ENCODE peak calls at places on chromosomes 16 and 17, in six cellular contexts. W is astrocyte of the spinal cord, N is amniotic stem cell, B is gastrocnemius medialis, S is SIG-M5, P is dorsolateral prefrontal cortex. M is an unnamed sample.

GRCh38 chr17:49514374-49514738 is 19.3 kb downstream of the NGFR start:
- DNase-seq in W (no peak), N (no peak), P (no peak), B (no peak), S (no peak), M (no peak)

GRCh38 chr17:83064021-83064731 is 15.2 kb upstream of the METRNL start:
- DNase-seq in P (no peak), W (no peak), N (no peak), B (peak), S (no peak), M (no peak)

GRCh38 chr16:23496826-23497542 is 13.3 kb downstream of the GGA2 start:
- DNase-seq in P (no peak), B (no peak), S (no peak), W (no peak), N (no peak), M (no peak)

GRCh38 chr16:28863929-28864886 is 565 bp downstream of the SH2B1 start:
- DNase-seq in N (no peak), S (no peak), W (peak), P (no peak), B (peak), M (peak)

GRCh38 chr16:83847371-83848225 is 39.8 kb downstream of the HSBP1 start:
- DNase-seq in B (no peak), P (no peak), S (peak), W (no peak), N (no peak), M (no peak)

GRCh38 chr17:27496971-27497370 is 40.7 kb downstream of the KSR1 start:
- DNase-seq in N (no peak), P (no peak), S (no peak), W (no peak), B (no peak), M (no peak)

GRCh38 chr17:3857261-3858105 is 11.4 kb upstream of the NCBP3 start:
- DNase-seq in N (no peak), P (no peak), W (no peak), B (no peak), S (no peak), M (no peak)

GRCh38 chr16:89020068-89020924 is 43.3 kb upstream of the CBFA2T3 start:
- DNase-seq in S (no peak), B (no peak), W (no peak), P (no peak), N (no peak), M (no peak)

GRCh38 chr16:85595812-85596495 is 17.2 kb upstream of the GSE1 start:
- DNase-seq in N (no peak), S (no peak), P (no peak), W (no peak), B (no peak), M (no peak)

GRCh38 chr16:85423631-85424030 is 189.5 kb upstream of the GSE1 start:
- DNase-seq in W (no peak), N (no peak), S (no peak), P (no peak), B (peak), M (no peak)